ENCODE peak calls at places on chromosomes 1 and 21, in six cellular contexts. H, K, G, C, O and T are unnamed samples.

GRCh38 chr21:46038871-46039397 is 57.4 kb downstream of the COL6A1 start:
- DNase-seq in H (no peak), K (no peak), G (no peak), C (peak), O (no peak), T (peak)

GRCh38 chr1:210384625-210385024 is 55.9 kb downstream of the HHAT start:
- DNase-seq in H (no peak), K (no peak), G (no peak), C (peak), O (no peak), T (no peak)

GRCh38 chr1:221148580-221148979 is 269.3 kb downstream of the HLX start:
- DNase-seq in H (no peak), K (no peak), G (no peak), C (no peak), O (no peak), T (no peak)

GRCh38 chr1:17973694-17974093 is 133.9 kb upstream of the IGSF21 start:
- DNase-seq in H (no peak), K (no peak), G (no peak), C (no peak), O (no peak), T (no peak)

GRCh38 chr1:61081135-61081636 is 1.2 kb upstream of the NFIA start:
- DNase-seq in H (no peak), K (no peak), G (no peak), C (no peak), O (no peak), T (no peak)

GRCh38 chr1:78291443-78291842 is 199.3 kb upstream of the PTGFR start:
- DNase-seq in H (no peak), K (no peak), G (no peak), C (no peak), O (no peak), T (no peak)

GRCh38 chr1:169236143-169236542 is 129.7 kb downstream of the ATP1B1 start:
- DNase-seq in H (no peak), K (no peak), G (no peak), C (peak), O (no peak), T (no peak)

GRCh38 chr1:204647114-204647804 is 38.3 kb downstream of the LRRN2 start:
- DNase-seq in H (no peak), K (peak), G (no peak), C (peak), O (no peak), T (peak)

GRCh38 chr1:85274969-85275453 is 1.4 kb downstream of the BCL10 start:
- DNase-seq in H (no peak), K (no peak), G (no peak), C (peak), O (no peak), T (peak)